ENCODE peak calls at places on chromosome 4, in five cellular contexts. O, R, V, A and X are unnamed samples.

GRCh38 chr4:128558896-128559669 is 250.4 kb upstream of the JADE1 start:
- DNase-seq in O (no peak), V (no peak), A (no peak), R (peak), X (no peak)

GRCh38 chr4:145736241-145736831 is 56.4 kb downstream of the C4orf51 start:
- DNase-seq in A (no peak), O (peak), V (peak), R (no peak), X (peak)

GRCh38 chr4:73661646-73662119 is 41.4 kb upstream of the RASSF6 start:
- DNase-seq in V (no peak), A (peak), O (no peak), R (no peak), X (no peak)

GRCh38 chr4:169305651-169306050 is 34.9 kb upstream of the SH3RF1 start:
- DNase-seq in V (no peak), A (peak), R (no peak), O (no peak), X (peak)

GRCh38 chr4:128871948-128872347 is 62.4 kb downstream of the JADE1 start:
- DNase-seq in R (no peak), O (no peak), A (no peak), V (no peak), X (no peak)

GRCh38 chr4:11805837-11806236 is 377.1 kb upstream of the HS3ST1 start:
- DNase-seq in A (peak), V (no peak), O (no peak), R (peak), X (no peak)

GRCh38 chr4:85005865-85006377 is 39.4 kb upstream of the WDFY3 start:
- DNase-seq in V (no peak), O (no peak), R (no peak), A (peak), X (no peak)

GRCh38 chr4:101761405-101761804 is 29.1 kb upstream of the BANK1 start:
- DNase-seq in V (no peak), R (no peak), A (no peak), O (no peak), X (no peak)

GRCh38 chr4:113435893-113436292 is 325.6 kb downstream of the CAMK2D start:
- DNase-seq in V (no peak), O (peak), R (no peak), A (peak), X (no peak)

GRCh38 chr4:13347517-13348125 is 136.5 kb downstream of the RAB28 start:
- DNase-seq in A (no peak), R (no peak), O (no peak), V (no peak), X (no peak)

GRCh38 chr4:76718021-76718420 is 179.9 kb downstream of the SOWAHB start:
- DNase-seq in R (no peak), V (no peak), O (no peak), A (no peak), X (no peak)

GRCh38 chr4:93809773-93810172 is 18.8 kb upstream of the ATOH1 start:
- DNase-seq in V (no peak), R (no peak), O (no peak), A (no peak), X (no peak)

GRCh38 chr4:140046037-140046436 is 107.9 kb downstream of the MAML3 start:
- DNase-seq in A (no peak), O (no peak), V (no peak), R (no peak), X (no peak)

GRCh38 chr4:74415602-74416300 is 29.2 kb upstream of the AREG start:
- DNase-seq in A (no peak), O (no peak), R (no peak), V (no peak), X (no peak)

GRCh38 chr4:60241886-60242285 is 958.2 kb upstream of the ADGRL3 start:
- DNase-seq in V (no peak), A (no peak), O (no peak), R (no peak), X (no peak)

GRCh38 chr4:84563002-84563401 is 19.9 kb upstream of the CDS1 start:
- DNase-seq in A (no peak), R (no peak), O (no peak), V (no peak), X (no peak)

GRCh38 chr4:173237152-173237551 is 68.5 kb downstream of the GALNT7 start:
- DNase-seq in R (no peak), O (no peak), A (no peak), V (no peak), X (no peak)

GRCh38 chr4:176482972-176483371 is 163.2 kb downstream of the SPCS3 start:
- DNase-seq in V (no peak), R (no peak), O (no peak), A (no peak), X (no peak)

GRCh38 chr4:177411996-177412395 is 30.2 kb downstream of the AGA start:
- DNase-seq in A (no peak), V (no peak), R (no peak), O (no peak), X (no peak)

GRCh38 chr4:186749611-186750281 is 26.1 kb upstream of the FAT1 start:
- DNase-seq in R (no peak), O (no peak), V (no peak), A (no peak), X (no peak)

GRCh38 chr4:118888666-118889312 is at the start of gene SYNPO2:
- DNase-seq in V (peak), R (peak), A (peak), O (peak), X (no peak)

GRCh38 chr4:182904271-182904761 is 12.9 kb downstream of the DCTD start:
- DNase-seq in R (no peak), A (no peak), O (peak), V (no peak), X (no peak)